ENCODE peak calls at places on chromosomes 6 and 20, in ten cellular contexts. X, A, P, D, G, R, N, H, W and J are unnamed samples.

GRCh38 chr6:106281088-106281487 is 44.5 kb downstream of the ATG5 start:
- DNase-seq in A (no peak), D (no peak), X (peak), G (no peak), H (peak), N (no peak), W (no peak), R (no peak), P (no peak), J (no peak)

GRCh38 chr6:138031417-138031816 is 75.8 kb downstream of the PERP start:
- DNase-seq in G (no peak), P (no peak), W (no peak), X (no peak), A (no peak), R (no peak), N (no peak), D (no peak), H (no peak), J (peak)

GRCh38 chr20:22404609-22405170 is 179.7 kb downstream of the FOXA2 start:
- DNase-seq in P (no peak), N (no peak), A (no peak), W (no peak), D (no peak), G (no peak), H (no peak), X (no peak), R (no peak), J (no peak)

GRCh38 chr20:52748235-52748950 is 223.8 kb upstream of the TSHZ2 start:
- DNase-seq in A (no peak), X (peak), H (no peak), R (no peak), G (no peak), W (no peak), D (peak), P (no peak), N (no peak), J (no peak)

GRCh38 chr6:43188426-43188825 is 6.4 kb downstream of the CUL9 start:
- DNase-seq in R (no peak), X (no peak), H (no peak), D (no peak), N (no peak), G (no peak), P (peak), W (no peak), A (peak), J (no peak)

GRCh38 chr6:104940238-104940880 is 16.5 kb upstream of the LIN28B start:
- DNase-seq in X (no peak), G (no peak), R (no peak), A (no peak), D (no peak), W (no peak), P (no peak), H (no peak), N (no peak), J (no peak)

GRCh38 chr20:14632906-14633305 is 295.5 kb upstream of the FLRT3 start:
- DNase-seq in X (no peak), P (no peak), G (no peak), D (no peak), N (no peak), A (no peak), H (no peak), W (no peak), R (no peak), J (no peak)

GRCh38 chr6:52284131-52284459 is 447 bp downstream of the MCM3 start:
- DNase-seq in N (peak), A (no peak), P (no peak), R (peak), W (peak), D (no peak), G (no peak), H (peak), X (no peak), J (peak)

GRCh38 chr6:22668307-22668706 is 98.9 kb downstream of the HDGFL1 start:
- DNase-seq in A (no peak), P (no peak), W (no peak), X (no peak), H (peak), N (no peak), R (no peak), D (no peak), G (no peak), J (no peak)

GRCh38 chr20:48919336-48919881 is 2.1 kb upstream of the ARFGEF2 start:
- DNase-seq in R (no peak), X (no peak), A (no peak), N (no peak), W (no peak), P (no peak), G (no peak), D (no peak), H (no peak), J (no peak)

GRCh38 chr6:168041928-168042327 is 37.1 kb downstream of the FRMD1 start:
- DNase-seq in X (no peak), W (no peak), D (no peak), P (peak), G (no peak), H (no peak), R (no peak), N (no peak), A (no peak), J (no peak)

GRCh38 chr6:108002365-108003221 is 44.6 kb upstream of the SEC63 start:
- DNase-seq in P (no peak), A (no peak), X (no peak), H (peak), R (no peak), N (no peak), D (no peak), W (peak), G (peak), J (peak)

GRCh38 chr20:60598528-60598927 is 640.3 kb downstream of the CDH26 start:
- DNase-seq in G (no peak), W (no peak), N (no peak), A (no peak), P (no peak), D (no peak), X (no peak), R (no peak), H (no peak), J (no peak)

GRCh38 chr6:111011360-111012142 is 29.7 kb downstream of the RPF2 start:
- DNase-seq in W (no peak), A (no peak), H (peak), X (peak), P (no peak), G (peak), N (no peak), R (no peak), D (no peak), J (peak)

GRCh38 chr6:119076173-119076965 is 2.1 kb downstream of the FAM184A start:
- DNase-seq in W (no peak), R (no peak), X (no peak), D (no peak), H (no peak), N (no peak), G (no peak), A (no peak), P (no peak), J (no peak)

GRCh38 chr20:62734336-62734735 is 25.7 kb downstream of the NTSR1 start:
- DNase-seq in R (no peak), X (no peak), G (no peak), A (no peak), H (no peak), N (peak), D (no peak), P (peak), W (peak), J (no peak)

GRCh38 chr20:56328861-56329260 is 29.9 kb upstream of the FAM210B start:
- DNase-seq in X (no peak), W (no peak), N (no peak), D (no peak), A (no peak), P (peak), G (no peak), H (peak), R (no peak), J (peak)

GRCh38 chr20:46698788-46699187 is 9.5 kb upstream of the TP53RK start:
- DNase-seq in A (no peak), G (no peak), H (no peak), W (no peak), R (no peak), P (no peak), X (no peak), D (no peak), N (no peak), J (no peak)

GRCh38 chr20:46700481-46700880 is 9.0 kb upstream of the SLC2A10 start:
- DNase-seq in A (no peak), D (no peak), N (no peak), X (no peak), R (no peak), P (no peak), G (no peak), H (no peak), W (no peak), J (no peak)

GRCh38 chr20:46701057-46701456 is 8.4 kb upstream of the SLC2A10 start:
- DNase-seq in H (no peak), R (no peak), P (no peak), N (no peak), W (no peak), G (no peak), D (no peak), X (no peak), A (no peak), J (no peak)

GRCh38 chr20:46701556-46701955 is 7.9 kb upstream of the SLC2A10 start:
- DNase-seq in R (no peak), P (no peak), W (no peak), A (no peak), G (no peak), X (no peak), H (no peak), D (no peak), N (no peak), J (no peak)

DNA sequence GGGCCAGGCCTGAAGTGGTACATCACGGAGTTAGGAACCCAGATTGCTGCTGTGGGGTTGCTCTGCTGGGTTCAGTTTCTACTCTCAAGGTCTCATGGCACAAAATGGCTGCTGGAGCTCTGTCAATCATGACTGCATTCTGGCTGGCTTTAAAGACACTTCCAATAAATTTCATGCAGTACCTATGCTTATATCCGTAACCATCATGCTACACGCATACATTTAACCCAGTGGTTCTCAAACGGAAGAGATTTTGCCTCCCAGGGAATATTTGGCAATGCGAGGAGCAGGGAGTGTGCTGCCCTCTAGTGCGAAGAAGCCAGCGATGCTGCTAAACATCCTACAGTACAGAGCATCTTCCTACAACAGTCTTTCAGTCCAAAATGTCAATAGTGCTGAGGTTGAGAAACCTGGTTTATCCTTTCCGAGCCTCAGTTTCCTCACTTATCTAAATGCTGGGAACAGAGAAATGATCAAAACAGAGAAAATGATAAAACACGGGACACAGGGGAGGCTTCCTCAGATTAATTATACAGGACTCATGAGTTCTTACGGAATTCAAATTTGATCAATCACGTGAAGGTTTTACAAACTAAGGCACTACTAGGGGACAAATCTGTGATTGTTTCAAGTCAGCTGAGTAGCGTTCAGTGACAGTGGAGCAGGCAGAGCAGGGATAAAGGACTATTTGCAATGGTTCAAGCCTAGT is 9.6 kb upstream of the SLC2A10 start:
- DNase-seq in H (peak), A (no peak), G (no peak), W (no peak), N (no peak), P (no peak), R (no peak), D (no peak), X (peak), J (peak)
- TF ChIP-seq CTCF in H (peak), A (peak), G (peak), W (no peak), N (no peak), P (peak), R (peak), D (no peak), X (peak), J (peak)

DNA sequence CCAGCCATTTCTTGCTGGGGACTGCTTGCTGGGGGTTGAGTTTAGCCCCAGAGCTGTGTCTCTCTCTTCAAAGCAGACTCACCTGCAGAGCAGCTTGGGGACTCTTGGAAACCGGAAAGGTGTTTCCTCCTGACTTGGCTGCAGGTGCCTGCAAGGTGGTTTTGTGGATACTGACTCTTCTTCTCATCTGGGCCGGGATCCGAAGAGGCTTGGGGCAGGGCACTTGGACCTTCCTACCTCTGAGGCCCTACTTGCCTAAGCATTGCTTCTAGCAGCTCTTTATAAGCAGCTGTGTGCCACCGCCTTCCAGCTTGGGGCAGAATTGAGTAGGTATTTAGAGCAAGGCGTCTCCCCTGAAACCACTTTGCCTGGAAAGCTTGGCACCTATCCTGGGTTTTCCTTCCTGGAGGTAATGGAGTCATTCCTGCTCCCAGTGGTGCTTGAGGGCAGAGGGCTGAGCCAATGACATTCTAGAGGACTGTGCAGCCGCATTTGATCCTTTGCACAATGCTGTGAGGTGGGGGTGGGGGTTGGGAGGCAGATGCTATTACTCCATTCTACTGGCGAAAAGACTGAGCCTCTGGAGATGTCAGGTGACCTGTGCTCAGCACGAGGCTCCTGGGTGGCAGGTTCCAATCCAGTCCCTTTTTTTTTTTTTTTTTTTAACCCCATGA is 3.4 kb upstream of the CTSZ start:
- DNase-seq in P (peak), R (peak), D (no peak), A (no peak), W (peak), N (no peak), H (no peak), X (no peak), G (no peak), J (peak)
- H3K27ac ChIP-seq in P (peak), R (peak), D (no peak), A (peak), W (peak), N (no peak), H (no peak), X (peak), G (no peak), J (peak)

GRCh38 chr20:40811660-40812414 is 122.8 kb upstream of the MAFB start:
- DNase-seq in P (peak), D (no peak), X (no peak), A (no peak), H (no peak), N (no peak), G (no peak), R (no peak), W (no peak), J (no peak)
- TF ChIP-seq CTCF in P (no peak), D (no peak), X (no peak), A (no peak), H (no peak), N (no peak), G (no peak), R (no peak), W (no peak), J (no peak)

GRCh38 chr6:75752365-75752764 is 3.3 kb downstream of the MYO6 start:
- DNase-seq in H (peak), G (no peak), P (no peak), W (no peak), R (no peak), A (no peak), N (no peak), X (no peak), D (no peak), J (no peak)
- H3K27ac ChIP-seq in H (no peak), G (no peak), P (peak), W (peak), R (no peak), A (no peak), N (no peak), X (no peak), D (no peak), J (no peak)

DNA sequence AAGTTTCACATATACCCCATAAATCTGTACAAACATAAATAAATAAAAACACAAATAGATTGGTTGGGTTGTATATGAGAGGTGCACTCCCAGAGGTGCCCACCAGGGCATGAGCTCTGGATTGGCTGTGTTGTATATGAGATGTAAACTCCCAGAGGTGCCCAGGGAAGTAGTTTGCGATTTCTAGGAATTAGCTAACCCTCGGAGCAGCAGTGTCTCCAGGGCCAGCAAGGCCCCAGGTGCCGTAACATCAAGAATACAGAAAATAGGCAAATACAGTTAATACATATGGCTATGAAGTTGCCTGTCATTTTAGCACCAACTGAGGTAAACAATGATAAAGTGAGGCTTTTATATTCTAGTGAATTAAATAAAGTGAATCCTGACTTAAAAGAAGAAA is 5.4 kb upstream of the GINM1 start:
- DNase-seq in R (no peak), X (no peak), A (no peak), N (no peak), D (no peak), H (no peak), P (no peak), G (peak), W (no peak), J (no peak)
- TF ChIP-seq CTCF in R (peak), X (peak), A (peak), N (peak), D (no peak), H (peak), P (peak), G (no peak), W (peak), J (peak)

DNA sequence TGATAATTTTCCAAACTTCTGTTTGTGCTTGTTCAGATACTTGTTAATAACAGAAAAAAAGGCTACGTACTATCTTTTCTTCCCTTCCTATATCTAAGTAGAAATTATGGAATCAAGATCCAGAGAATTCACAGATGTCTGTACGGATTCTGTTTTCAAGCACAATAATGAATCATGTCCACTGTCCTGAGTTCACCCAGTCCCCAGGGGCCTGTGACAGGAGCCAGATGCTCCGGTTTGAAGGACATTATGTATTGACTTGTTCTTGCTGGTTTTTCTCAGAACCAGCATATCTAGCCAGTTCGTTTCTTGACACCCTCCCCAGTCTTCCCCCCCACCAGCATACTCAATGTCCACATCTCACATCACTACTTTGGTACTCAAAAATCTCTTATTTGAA is 78.2 kb downstream of the NCOA7 start:
- DNase-seq in D (peak), R (no peak), H (no peak), A (no peak), X (no peak), P (no peak), G (no peak), N (no peak), W (no peak), J (no peak)
- H3K27ac ChIP-seq in D (peak), R (no peak), H (no peak), A (no peak), X (no peak), P (peak), G (peak), N (no peak), W (no peak), J (no peak)

GRCh38 chr6:155341130-155341828 is 27.0 kb upstream of the TFB1M start:
- DNase-seq in P (no peak), W (no peak), G (no peak), D (no peak), N (no peak), H (peak), R (no peak), X (peak), A (no peak), J (no peak)

GRCh38 chr6:155344341-155345006 is 30.2 kb upstream of the TFB1M start:
- DNase-seq in N (no peak), R (no peak), A (no peak), W (no peak), G (no peak), X (no peak), D (no peak), H (no peak), P (no peak), J (no peak)

GRCh38 chr6:155335265-155335664 is 21.0 kb upstream of the TFB1M start:
- DNase-seq in W (no peak), A (no peak), G (no peak), N (no peak), P (no peak), H (no peak), R (no peak), X (no peak), D (no peak), J (no peak)

DNA sequence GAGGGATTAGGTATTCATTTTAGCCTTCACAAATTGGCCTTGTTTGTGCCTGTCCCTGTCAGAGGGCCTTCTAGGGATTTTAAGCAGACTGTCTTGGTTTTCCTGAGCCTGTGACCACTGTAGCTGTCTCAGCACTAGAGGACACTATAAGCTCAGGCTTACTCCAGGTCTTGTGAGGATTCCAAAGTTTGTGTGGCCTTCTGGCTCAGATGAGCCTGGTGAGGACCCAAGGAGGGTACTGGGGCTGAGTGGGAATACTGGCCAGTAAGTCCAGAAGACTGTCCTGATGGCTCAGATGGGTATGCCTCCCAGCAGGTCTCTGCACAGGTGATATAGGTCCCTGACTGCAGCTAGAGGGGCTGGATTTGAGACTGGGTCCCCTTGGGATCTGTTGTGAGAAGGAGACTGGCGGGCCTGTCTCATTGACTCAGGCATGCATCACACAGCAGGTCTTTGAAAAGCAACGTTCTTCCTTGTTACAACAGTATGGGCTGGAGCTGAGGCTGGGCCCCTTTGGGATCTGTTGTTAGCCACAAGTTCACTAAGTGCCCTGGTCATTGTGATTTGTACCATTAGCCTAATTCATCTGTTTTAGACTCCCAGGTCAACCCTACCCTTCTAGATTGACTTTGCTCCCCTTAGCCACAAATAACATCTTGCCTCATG is 26.3 kb upstream of the TFB1M start:
- DNase-seq in G (no peak), D (no peak), A (no peak), X (peak), P (no peak), N (no peak), R (no peak), W (no peak), H (peak), J (no peak)
- TF ChIP-seq CTCF in G (no peak), D (no peak), A (no peak), X (peak), P (no peak), N (no peak), R (no peak), W (no peak), H (peak), J (no peak)

GRCh38 chr6:89680551-89680950 is 42.0 kb upstream of the LYRM2 start:
- DNase-seq in N (no peak), P (no peak), D (no peak), H (no peak), A (no peak), G (no peak), W (no peak), R (no peak), X (no peak), J (no peak)

GRCh38 chr6:89679215-89680120 is 40.9 kb upstream of the LYRM2 start:
- DNase-seq in X (no peak), W (no peak), D (no peak), H (no peak), G (no peak), N (no peak), R (no peak), P (no peak), A (no peak), J (no peak)

GRCh38 chr6:89680150-89680549 is 41.6 kb upstream of the LYRM2 start:
- DNase-seq in A (no peak), N (no peak), W (no peak), H (no peak), X (no peak), R (no peak), G (no peak), D (no peak), P (no peak), J (no peak)

GRCh38 chr6:89681983-89682564 is 43.5 kb upstream of the LYRM2 start:
- DNase-seq in R (no peak), G (no peak), W (no peak), D (no peak), N (no peak), H (no peak), A (no peak), X (no peak), P (no peak), J (no peak)

GRCh38 chr6:89682991-89683390 is 44.4 kb upstream of the LYRM2 start:
- DNase-seq in W (no peak), N (no peak), H (no peak), P (no peak), G (no peak), X (no peak), A (no peak), R (no peak), D (no peak), J (no peak)
- H3K27ac ChIP-seq in W (no peak), N (no peak), H (no peak), P (no peak), G (no peak), X (no peak), A (no peak), R (no peak), D (no peak), J (no peak)

GRCh38 chr20:31809656-31810055 is 9.5 kb upstream of the MYLK2 start:
- DNase-seq in N (no peak), D (no peak), P (no peak), X (no peak), H (no peak), G (no peak), A (no peak), R (no peak), W (no peak), J (no peak)
- TF ChIP-seq CTCF in N (no peak), D (no peak), P (no peak), X (no peak), H (no peak), G (no peak), A (no peak), R (no peak), W (no peak), J (no peak)